ENCODE peak calls at places on chromosomes 16 and 17, in five cellular contexts. One of them, this sample, is unnamed.

GRCh38 chr17:29177871-29178749 is 2.1 kb downstream of the MYO18A start:
- DNase-seq in GM13977: no peak
- DNase-seq in CD4-positive, alpha-beta T cell: no peak
- DNase-seq in GM06990: no peak
- DNase-seq in epithelial cell of esophagus: peak; percentile 34
- DNase-seq in this sample: no peak

GRCh38 chr17:65556014-65556909 is 5.2 kb downstream of the AXIN2 start:
- DNase-seq in GM13977: peak; percentile 70
- DNase-seq in CD4-positive, alpha-beta T cell: peak; percentile 85
- DNase-seq in GM06990: peak; percentile 41
- DNase-seq in epithelial cell of esophagus: peak; percentile 46
- DNase-seq in this sample: peak; percentile 95

GRCh38 chr17:28524476-28525415 is 18.6 kb downstream of the FOXN1 start:
- DNase-seq in GM13977: no peak
- DNase-seq in CD4-positive, alpha-beta T cell: no peak
- DNase-seq in GM06990: no peak
- DNase-seq in epithelial cell of esophagus: peak; percentile 81
- DNase-seq in this sample: no peak

GRCh38 chr17:38444151-38444550 is 15.9 kb downstream of the ARHGAP23 start:
- DNase-seq in GM13977: peak; percentile 81
- DNase-seq in CD4-positive, alpha-beta T cell: peak; percentile 44
- DNase-seq in GM06990: peak; percentile 47
- DNase-seq in epithelial cell of esophagus: peak; percentile 76
- DNase-seq in this sample: no peak

GRCh38 chr17:80175411-80175810 is 5.6 kb downstream of the CARD14 start:
- DNase-seq in GM13977: no peak
- DNase-seq in CD4-positive, alpha-beta T cell: no peak
- DNase-seq in GM06990: no peak
- DNase-seq in epithelial cell of esophagus: peak; percentile 66
- DNase-seq in this sample: no peak

GRCh38 chr17:82124101-82124500 is 26.1 kb upstream of the FASN start:
- DNase-seq in GM13977: no peak
- DNase-seq in CD4-positive, alpha-beta T cell: no peak
- DNase-seq in GM06990: no peak
- DNase-seq in epithelial cell of esophagus: no peak
- DNase-seq in this sample: no peak

GRCh38 chr17:14935139-14935538 is 330.0 kb downstream of the PMP22 start:
- DNase-seq in GM13977: no peak
- DNase-seq in CD4-positive, alpha-beta T cell: no peak
- DNase-seq in GM06990: no peak
- DNase-seq in epithelial cell of esophagus: no peak
- DNase-seq in this sample: no peak

GRCh38 chr17:8176197-8176940 is at the start of gene TMEM107:
- DNase-seq in GM13977: peak; percentile 85
- DNase-seq in CD4-positive, alpha-beta T cell: peak; percentile 84
- DNase-seq in GM06990: peak; percentile 89
- DNase-seq in epithelial cell of esophagus: peak; percentile 89
- DNase-seq in this sample: no peak

GRCh38 chr17:59311051-59311468 is 20.4 kb upstream of the YPEL2 start:
- DNase-seq in GM13977: peak; percentile 74
- DNase-seq in CD4-positive, alpha-beta T cell: no peak
- DNase-seq in GM06990: peak; percentile 20
- DNase-seq in epithelial cell of esophagus: peak; percentile 64
- DNase-seq in this sample: no peak

GRCh38 chr17:39563476-39563875 is 44.2 kb downstream of the NEUROD2 start:
- DNase-seq in GM13977: no peak
- DNase-seq in CD4-positive, alpha-beta T cell: no peak
- DNase-seq in GM06990: no peak
- DNase-seq in epithelial cell of esophagus: no peak
- DNase-seq in this sample: no peak

GRCh38 chr17:40443988-40444899 is 994 bp downstream of the IGFBP4 start:
- DNase-seq in GM13977: no peak
- DNase-seq in CD4-positive, alpha-beta T cell: no peak
- DNase-seq in GM06990: peak; percentile 51
- DNase-seq in epithelial cell of esophagus: no peak
- DNase-seq in this sample: no peak

GRCh38 chr17:74303300-74303699 is 22.7 kb upstream of the KIF19 start:
- DNase-seq in GM13977: no peak
- DNase-seq in CD4-positive, alpha-beta T cell: no peak
- DNase-seq in GM06990: no peak
- DNase-seq in epithelial cell of esophagus: no peak
- DNase-seq in this sample: no peak

GRCh38 chr17:49875690-49876089 is 27.8 kb upstream of the TAC4 start:
- DNase-seq in GM13977: no peak
- DNase-seq in CD4-positive, alpha-beta T cell: no peak
- DNase-seq in GM06990: no peak
- DNase-seq in epithelial cell of esophagus: no peak
- DNase-seq in this sample: no peak

GRCh38 chr16:59993101-59993500 is 1259.0 kb upstream of the GOT2 start:
- DNase-seq in GM13977: no peak
- DNase-seq in CD4-positive, alpha-beta T cell: no peak
- DNase-seq in GM06990: no peak
- DNase-seq in epithelial cell of esophagus: peak; percentile 5
- DNase-seq in this sample: no peak

GRCh38 chr16:15690296-15690695 is 40.3 kb downstream of the NDE1 start:
- DNase-seq in GM13977: no peak
- DNase-seq in CD4-positive, alpha-beta T cell: no peak
- DNase-seq in GM06990: no peak
- DNase-seq in epithelial cell of esophagus: no peak
- DNase-seq in this sample: no peak

GRCh38 chr17:10775058-10775457 is 28.8 kb downstream of the TMEM238L start:
- DNase-seq in GM13977: no peak
- DNase-seq in CD4-positive, alpha-beta T cell: no peak
- DNase-seq in GM06990: no peak
- DNase-seq in epithelial cell of esophagus: no peak
- DNase-seq in this sample: no peak

GRCh38 chr17:35529868-35530267 is 7.6 kb downstream of the SLFN12L start:
- DNase-seq in GM13977: no peak
- DNase-seq in CD4-positive, alpha-beta T cell: no peak
- DNase-seq in GM06990: no peak
- DNase-seq in epithelial cell of esophagus: no peak
- DNase-seq in this sample: no peak

GRCh38 chr17:44464037-44464436 is 39.2 kb downstream of the GPATCH8 start:
- DNase-seq in GM13977: no peak
- DNase-seq in CD4-positive, alpha-beta T cell: no peak
- DNase-seq in GM06990: no peak
- DNase-seq in epithelial cell of esophagus: peak; percentile 37
- DNase-seq in this sample: no peak

GRCh38 chr17:78658281-78658785 is 81.1 kb upstream of the DNAH17 start:
- DNase-seq in GM13977: no peak
- DNase-seq in CD4-positive, alpha-beta T cell: no peak
- DNase-seq in GM06990: no peak
- DNase-seq in epithelial cell of esophagus: peak; percentile 39
- DNase-seq in this sample: no peak

GRCh38 chr17:55730808-55731207 is 8.1 kb upstream of the TMEM100 start:
- DNase-seq in GM13977: no peak
- DNase-seq in CD4-positive, alpha-beta T cell: no peak
- DNase-seq in GM06990: no peak
- DNase-seq in epithelial cell of esophagus: no peak
- DNase-seq in this sample: no peak
- TF ChIP-seq CTCF in GM13977: no peak
- TF ChIP-seq CTCF in CD4-positive, alpha-beta T cell: no peak
- TF ChIP-seq CTCF in GM06990: no peak
- TF ChIP-seq CTCF in epithelial cell of esophagus: no peak
- TF ChIP-seq CTCF in this sample: no peak

GRCh38 chr17:76523084-76524037 is 14.1 kb downstream of the CYGB start:
- DNase-seq in GM13977: peak; percentile 86
- DNase-seq in CD4-positive, alpha-beta T cell: peak; percentile 82
- DNase-seq in GM06990: peak; percentile 83
- DNase-seq in epithelial cell of esophagus: peak; percentile 70
- DNase-seq in this sample: no peak
- TF ChIP-seq CTCF in GM13977: peak; percentile 99
- TF ChIP-seq CTCF in CD4-positive, alpha-beta T cell: peak; percentile 99
- TF ChIP-seq CTCF in GM06990: peak; percentile 100
- TF ChIP-seq CTCF in epithelial cell of esophagus: peak; percentile 98
- TF ChIP-seq CTCF in this sample: no peak

DNA sequence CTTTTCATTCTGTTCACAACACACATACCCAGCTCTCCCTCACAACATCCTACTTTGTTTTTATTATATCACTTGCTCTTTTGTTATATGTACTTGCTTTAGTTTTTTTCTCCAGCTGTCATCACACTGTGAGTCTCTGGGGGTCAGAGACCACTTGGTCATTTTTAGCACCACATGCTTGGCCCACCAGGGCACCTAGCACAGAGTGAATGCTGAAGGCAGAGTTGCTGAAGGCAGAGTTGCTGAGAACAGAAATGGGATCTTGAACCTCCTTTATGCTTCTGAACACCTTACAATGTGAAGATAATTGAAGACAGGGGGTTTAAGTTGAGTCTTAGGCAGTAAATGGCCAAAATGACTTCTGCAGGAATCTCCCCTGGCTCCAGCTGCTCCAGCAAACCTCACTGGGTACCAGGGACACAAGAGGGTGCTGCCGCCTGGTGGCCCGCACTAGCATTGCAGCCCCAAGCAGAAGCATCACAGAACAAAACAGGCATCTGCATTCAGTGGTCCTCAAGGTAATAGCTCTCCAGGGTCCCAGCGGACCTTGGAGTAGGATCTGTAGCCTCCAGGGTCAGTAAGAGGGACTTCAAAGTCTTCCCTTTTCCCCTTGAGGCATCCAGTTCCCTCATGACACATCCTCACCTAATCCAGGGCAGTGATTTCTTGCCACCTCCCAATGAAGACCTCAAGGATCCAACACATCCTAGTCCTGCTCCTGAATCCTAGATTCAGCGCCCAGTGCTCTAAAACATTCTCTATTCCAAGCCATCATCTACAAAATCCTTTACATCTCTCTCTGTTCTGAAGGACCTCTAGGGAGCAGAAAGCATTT is 1972.6 kb downstream of the TP53TG3F start:
- DNase-seq in GM13977: no peak
- DNase-seq in CD4-positive, alpha-beta T cell: no peak
- DNase-seq in GM06990: no peak
- DNase-seq in epithelial cell of esophagus: peak; percentile 10
- DNase-seq in this sample: no peak
- TF ChIP-seq CTCF in GM13977: peak; percentile 69
- TF ChIP-seq CTCF in CD4-positive, alpha-beta T cell: no peak
- TF ChIP-seq CTCF in GM06990: peak; percentile 75
- TF ChIP-seq CTCF in epithelial cell of esophagus: peak; percentile 46
- TF ChIP-seq CTCF in this sample: no peak

DNA sequence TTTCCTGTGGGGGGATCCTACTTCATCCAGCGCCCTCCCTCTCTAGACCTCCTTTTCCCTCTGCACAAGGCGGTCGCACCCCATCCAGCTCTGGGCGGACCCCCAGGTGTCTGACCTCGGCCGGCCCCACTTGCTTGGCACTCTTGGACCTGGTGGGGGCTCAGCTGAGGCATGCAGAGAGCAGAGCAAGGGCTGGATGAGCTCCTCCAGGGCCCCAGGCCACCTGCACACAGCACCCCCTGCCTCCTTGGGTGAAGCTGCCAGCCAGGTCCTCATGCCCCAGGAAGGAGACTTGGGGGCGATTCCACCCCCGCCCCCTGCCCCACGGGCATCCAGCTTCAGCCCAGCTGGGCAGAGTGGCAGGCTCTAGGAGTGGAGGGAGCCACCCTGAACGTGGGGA is 159.4 kb upstream of the GSE1 start:
- DNase-seq in GM13977: no peak
- DNase-seq in CD4-positive, alpha-beta T cell: no peak
- DNase-seq in GM06990: no peak
- DNase-seq in epithelial cell of esophagus: no peak
- DNase-seq in this sample: no peak
- TF ChIP-seq CTCF in GM13977: no peak
- TF ChIP-seq CTCF in CD4-positive, alpha-beta T cell: no peak
- TF ChIP-seq CTCF in GM06990: no peak
- TF ChIP-seq CTCF in epithelial cell of esophagus: no peak
- TF ChIP-seq CTCF in this sample: no peak

GRCh38 chr16:10942352-10943297 is at the start of gene DEXI:
- DNase-seq in GM13977: peak; percentile 99
- DNase-seq in CD4-positive, alpha-beta T cell: peak; percentile 97
- DNase-seq in GM06990: peak; percentile 96
- DNase-seq in epithelial cell of esophagus: peak; percentile 91
- DNase-seq in this sample: peak; percentile 74
- TF ChIP-seq CTCF in GM13977: peak; percentile 11
- TF ChIP-seq CTCF in CD4-positive, alpha-beta T cell: no peak
- TF ChIP-seq CTCF in GM06990: no peak
- TF ChIP-seq CTCF in epithelial cell of esophagus: peak; percentile 22
- TF ChIP-seq CTCF in this sample: no peak

DNA sequence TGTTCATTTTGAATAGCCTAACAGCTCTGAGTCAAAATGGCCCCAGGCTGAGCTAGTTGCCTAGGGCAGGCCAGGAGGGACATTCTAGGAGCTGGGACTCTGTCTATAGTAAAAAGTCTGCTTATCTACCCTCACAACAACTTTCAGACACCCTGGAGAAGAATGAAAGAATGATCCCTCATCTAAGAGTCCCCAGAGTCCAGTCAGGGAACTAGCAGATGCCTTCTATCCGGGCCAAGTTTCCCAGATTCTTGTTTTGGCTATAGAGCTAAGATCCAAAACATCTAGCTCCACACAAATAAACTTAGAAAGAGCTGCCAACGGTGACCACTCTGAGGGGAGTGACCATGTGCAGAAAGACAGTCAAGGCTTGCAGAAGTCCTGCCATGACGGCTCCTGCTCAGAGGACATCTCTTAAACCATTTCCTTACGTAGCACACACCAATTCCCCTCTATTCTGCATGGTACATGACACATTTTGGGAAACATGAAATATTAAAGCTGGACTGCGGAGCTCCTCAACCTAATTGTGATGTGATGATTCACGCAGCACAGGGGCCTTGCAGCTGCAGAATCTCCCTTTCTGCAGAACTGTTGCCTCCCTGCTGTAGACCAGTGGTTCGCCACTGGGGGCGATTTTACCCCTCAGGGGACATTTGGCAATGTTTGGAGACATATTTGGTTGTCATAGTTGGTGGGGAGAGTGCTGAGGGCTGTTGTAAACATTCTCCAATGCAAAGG is 24.2 kb downstream of the FAM20A start:
- DNase-seq in GM13977: no peak
- DNase-seq in CD4-positive, alpha-beta T cell: no peak
- DNase-seq in GM06990: no peak
- DNase-seq in epithelial cell of esophagus: no peak
- DNase-seq in this sample: no peak
- TF ChIP-seq CTCF in GM13977: no peak
- TF ChIP-seq CTCF in CD4-positive, alpha-beta T cell: no peak
- TF ChIP-seq CTCF in GM06990: no peak
- TF ChIP-seq CTCF in epithelial cell of esophagus: no peak
- TF ChIP-seq CTCF in this sample: no peak

DNA sequence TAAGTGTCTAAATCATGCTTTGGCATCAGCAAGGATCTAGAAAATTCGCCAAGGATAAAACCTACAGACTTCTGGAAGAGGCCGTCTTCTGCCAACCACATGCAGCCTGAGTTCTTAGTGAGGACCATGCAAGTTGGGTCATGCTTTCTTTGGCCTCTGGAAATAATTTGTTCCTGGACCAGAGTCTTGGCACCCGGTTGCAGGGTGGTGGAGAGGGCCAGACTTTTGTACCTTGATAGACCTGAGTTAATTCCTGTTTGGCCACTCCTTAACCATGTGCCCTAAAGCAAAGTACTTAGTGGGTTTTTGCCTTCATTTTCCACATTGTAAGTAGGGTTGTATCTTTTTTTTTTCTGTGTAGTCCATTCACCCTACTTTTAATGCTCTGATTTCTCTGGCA is 283.4 kb upstream of the IRX5 start:
- DNase-seq in GM13977: no peak
- DNase-seq in CD4-positive, alpha-beta T cell: no peak
- DNase-seq in GM06990: no peak
- DNase-seq in epithelial cell of esophagus: peak; percentile 61
- DNase-seq in this sample: no peak
- TF ChIP-seq CTCF in GM13977: no peak
- TF ChIP-seq CTCF in CD4-positive, alpha-beta T cell: no peak
- TF ChIP-seq CTCF in GM06990: no peak
- TF ChIP-seq CTCF in epithelial cell of esophagus: no peak
- TF ChIP-seq CTCF in this sample: no peak

GRCh38 chr16:10015397-10015796 is 166.8 kb downstream of the GRIN2A start:
- DNase-seq in GM13977: no peak
- DNase-seq in CD4-positive, alpha-beta T cell: no peak
- DNase-seq in GM06990: no peak
- DNase-seq in epithelial cell of esophagus: no peak
- DNase-seq in this sample: no peak
- TF ChIP-seq CTCF in GM13977: no peak
- TF ChIP-seq CTCF in CD4-positive, alpha-beta T cell: no peak
- TF ChIP-seq CTCF in GM06990: no peak
- TF ChIP-seq CTCF in epithelial cell of esophagus: no peak
- TF ChIP-seq CTCF in this sample: no peak